ENCODE peak calls at places on chromosomes 3 and 15, in eight cellular contexts. K, A, N, Y, C, R, I and Z are unnamed samples.
A peak's percentile ranks its signal among the peaks of the same experiment; 100 is the strongest.

GRCh38 chr3:121958801-121959200 is 63.2 kb downstream of the ILDR1 start:
- DNase-seq in K (no peak), A (no peak), N (no peak), Y (no peak), C (no peak), R (no peak), I (no peak), Z (no peak)

GRCh38 chr3:159765860-159766294 is 222.8 kb upstream of the IL12A start:
- DNase-seq in K (no peak), A (no peak), N (no peak), Y (no peak), C (no peak), R (no peak), I (no peak), Z (no peak)

GRCh38 chr3:47399531-47400270 is 18.9 kb downstream of the PTPN23 start:
- DNase-seq in K (peak; percentile 32), A (no peak), N (no peak), Y (no peak), C (no peak), R (no peak), I (no peak), Z (no peak)

GRCh38 chr3:24344784-24345439 is 149.7 kb downstream of the THRB start:
- DNase-seq in K (peak; percentile 4), A (no peak), N (no peak), Y (no peak), C (no peak), R (no peak), I (no peak), Z (no peak)

GRCh38 chr15:23642413-23643044 is 5.1 kb downstream of the MAGEL2 start:
- DNase-seq in K (peak; percentile 51), A (peak; percentile 73), N (peak; percentile 56), Y (peak; percentile 56), C (no peak), R (peak; percentile 37), I (peak; percentile 17), Z (peak; percentile 63)

GRCh38 chr15:38536201-38536676 is 28.4 kb downstream of the RASGRP1 start:
- DNase-seq in K (peak; percentile 96), A (peak; percentile 87), N (peak; percentile 27), Y (peak; percentile 31), C (no peak), R (no peak), I (no peak), Z (no peak)

GRCh38 chr15:58472221-58472620 is 40.4 kb downstream of the LIPC start:
- DNase-seq in K (no peak), A (no peak), N (no peak), Y (no peak), C (no peak), R (no peak), I (no peak), Z (no peak)

GRCh38 chr3:13346481-13347389 is 73.4 kb downstream of the NUP210 start:
- DNase-seq in K (no peak), A (peak; percentile 69), N (peak; percentile 41), Y (peak; percentile 29), C (peak; percentile 19), R (no peak), I (peak; percentile 20), Z (no peak)

GRCh38 chr15:79209116-79209515 is 73.4 kb upstream of the ANKRD34C start:
- DNase-seq in K (no peak), A (no peak), N (no peak), Y (no peak), C (no peak), R (no peak), I (no peak), Z (no peak)

GRCh38 chr15:58551084-58551763 is 119.4 kb downstream of the LIPC start:
- DNase-seq in K (no peak), A (peak; percentile 23), N (no peak), Y (peak; percentile 14), C (no peak), R (no peak), I (no peak), Z (no peak)

GRCh38 chr3:123652346-123652984 is 67.6 kb upstream of the HACD2 start:
- DNase-seq in K (peak; percentile 61), A (peak; percentile 91), N (peak; percentile 73), Y (peak; percentile 77), C (peak; percentile 48), R (peak; percentile 75), I (peak; percentile 72), Z (peak; percentile 61)

GRCh38 chr15:99704444-99704838 is 28.8 kb downstream of the LYSMD4 start:
- DNase-seq in K (peak; percentile 90), A (peak; percentile 67), N (peak; percentile 79), Y (no peak), C (peak; percentile 44), R (peak; percentile 92), I (peak; percentile 74), Z (peak; percentile 95)

GRCh38 chr3:124504332-124505059 is 225.8 kb upstream of the UMPS start:
- DNase-seq in K (peak; percentile 40), A (peak; percentile 92), N (peak; percentile 31), Y (no peak), C (no peak), R (peak; percentile 21), I (no peak), Z (no peak)

GRCh38 chr3:54599741-54600140 is 328.1 kb downstream of the LRTM1 start:
- DNase-seq in K (no peak), A (no peak), N (no peak), Y (no peak), C (peak; percentile 33), R (no peak), I (no peak), Z (no peak)

GRCh38 chr3:113211370-113212154 is at the start of gene BOC:
- DNase-seq in K (peak; percentile 68), A (no peak), N (peak; percentile 50), Y (no peak), C (no peak), R (peak; percentile 10), I (no peak), Z (no peak)

GRCh38 chr15:52651868-52652267 is 27.3 kb downstream of the ATOSA start:
- DNase-seq in K (peak; percentile 98), A (peak; percentile 93), N (peak; percentile 72), Y (peak; percentile 42), C (peak; percentile 69), R (peak; percentile 90), I (peak; percentile 53), Z (peak; percentile 86)

GRCh38 chr15:41182266-41182665 is 48.3 kb downstream of the EXD1 start:
- DNase-seq in K (no peak), A (no peak), N (no peak), Y (no peak), C (no peak), R (no peak), I (no peak), Z (no peak)

GRCh38 chr3:197465197-197465995 is 90.4 kb downstream of the BDH1 start:
- DNase-seq in K (no peak), A (peak; percentile 56), N (no peak), Y (no peak), C (no peak), R (peak; percentile 91), I (no peak), Z (no peak)

GRCh38 chr3:186786810-186787375 is 3.5 kb downstream of the EIF4A2 start:
- DNase-seq in K (no peak), A (no peak), N (no peak), Y (no peak), C (no peak), R (no peak), I (no peak), Z (peak; percentile 33)
- TF ChIP-seq POLR2A in K (no peak), A (no peak), N (no peak), Y (no peak), C (no peak), R (peak; percentile 35), I (no peak), Z (no peak)

DNA sequence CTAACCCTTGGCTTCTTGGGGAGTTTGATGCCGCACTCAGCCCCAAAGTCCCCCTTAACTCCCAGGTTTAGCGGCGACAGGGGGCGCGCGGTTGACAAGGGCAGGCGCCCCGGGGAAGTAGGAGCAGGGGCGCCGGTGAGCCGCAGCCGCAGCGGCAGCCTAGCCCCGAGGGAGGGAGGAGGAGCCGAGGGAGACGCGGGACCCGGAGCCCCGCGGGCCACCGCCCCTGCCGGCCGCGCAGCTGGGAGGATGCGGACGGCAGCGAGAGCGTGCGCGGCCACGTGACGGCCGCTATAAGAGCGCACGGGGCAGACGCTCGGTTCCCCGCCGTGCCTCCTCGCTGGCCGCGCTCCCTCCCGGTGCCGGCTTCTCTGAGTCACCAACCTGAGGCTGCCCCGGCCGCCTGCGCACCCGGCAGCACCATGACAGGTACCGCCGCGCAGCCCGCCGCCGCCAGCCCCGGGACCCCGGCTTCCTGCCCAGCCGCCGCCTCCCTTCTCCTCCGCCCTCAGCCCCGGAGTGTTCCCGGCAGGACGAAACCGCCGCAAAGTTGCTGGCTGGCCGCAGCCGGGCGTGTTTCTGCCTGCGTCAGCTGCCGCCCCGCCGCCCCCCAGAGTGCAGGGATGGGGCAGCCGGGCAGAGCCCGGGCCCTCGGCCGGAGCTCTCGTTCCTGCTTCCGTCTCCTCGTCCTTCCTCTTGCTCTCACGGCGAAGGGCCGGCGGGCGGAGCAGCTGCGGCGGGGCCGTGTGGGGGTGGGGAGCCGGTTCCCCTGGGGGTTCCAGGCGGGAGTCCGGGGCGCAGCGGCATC is at the start of gene GYG1:
- DNase-seq in K (peak; percentile 80), A (peak; percentile 89), N (peak; percentile 85), Y (peak; percentile 85), C (peak; percentile 81), R (peak; percentile 85), I (peak; percentile 48), Z (peak; percentile 90)
- TF ChIP-seq POLR2A in K (peak; percentile 89), A (peak; percentile 89), N (peak; percentile 88), Y (peak; percentile 29), C (peak; percentile 99), R (peak; percentile 95), I (peak; percentile 12), Z (peak; percentile 63)

DNA sequence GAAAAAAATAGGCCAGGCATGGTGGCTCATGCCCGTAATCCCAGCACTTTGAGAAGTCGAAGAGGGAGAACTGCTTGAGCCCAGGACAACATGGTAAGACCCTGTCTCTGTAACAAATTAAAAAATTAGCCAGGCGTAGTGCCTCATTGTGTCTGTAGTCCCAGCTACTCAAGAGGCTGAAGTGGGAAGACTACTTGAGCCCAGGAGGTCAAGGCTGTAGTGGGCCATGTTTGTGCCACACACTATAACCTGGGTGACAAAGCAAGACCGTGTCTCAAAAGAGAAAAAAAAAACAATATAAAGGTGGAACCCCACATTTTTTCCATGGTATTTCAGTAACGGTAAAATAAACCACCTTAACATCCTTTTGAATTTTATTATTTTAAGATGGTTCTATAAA is 69.9 kb downstream of the DENND4A start:
- DNase-seq in K (no peak), A (no peak), N (no peak), Y (no peak), C (no peak), R (no peak), I (no peak), Z (no peak)
- TF ChIP-seq POLR2A in K (no peak), A (no peak), N (no peak), Y (no peak), C (no peak), R (no peak), I (no peak), Z (no peak)

GRCh38 chr3:48716982-48717746 is at the start of gene IP6K2:
- DNase-seq in K (peak; percentile 97), A (peak; percentile 99), N (peak; percentile 99), Y (peak; percentile 99), C (peak; percentile 98), R (peak; percentile 99), I (peak; percentile 97), Z (peak; percentile 98)
- TF ChIP-seq POLR2A in K (peak; percentile 98), A (peak; percentile 89), N (peak; percentile 88), Y (no peak), C (peak; percentile 75), R (peak; percentile 97), I (peak; percentile 5), Z (peak; percentile 93)